ENCODE peak calls at places on chromosomes 16 and 17, in ten cellular contexts. V is prostate gland, Z is left lung, B is GM23338, W is neural crest cell, P is choroid plexus epithelial cell, G is pancreas, Y is AG10803, F is breast epithelium, J is HFFc6. A is an unnamed sample.

GRCh38 chr17:8922451-8922850 is 43.1 kb downstream of the PIK3R5 start:
- DNase-seq in B (no peak), G (no peak), P (peak), J (peak), W (no peak), V (no peak), Z (no peak), F (no peak), Y (peak), A (no peak)

GRCh38 chr17:9684955-9685621 is 39.8 kb downstream of the USP43 start:
- DNase-seq in V (peak), Y (no peak), B (no peak), J (no peak), P (peak), G (no peak), Z (no peak), W (no peak), F (peak), A (no peak)

GRCh38 chr16:56607675-56608042 is 725 bp upstream of the MT2A start:
- DNase-seq in Z (no peak), B (no peak), V (no peak), Y (no peak), W (no peak), J (no peak), F (no peak), G (no peak), P (no peak), A (no peak)

GRCh38 chr17:4247361-4247980 is 16.3 kb downstream of the ANKFY1 start:
- DNase-seq in P (no peak), F (no peak), B (no peak), G (no peak), J (no peak), V (no peak), W (no peak), Y (no peak), Z (no peak), A (no peak)

GRCh38 chr17:5758651-5759050 is 174.3 kb upstream of the NLRP1 start:
- DNase-seq in G (no peak), Y (peak), Z (no peak), J (peak), W (no peak), F (no peak), P (peak), B (peak), V (no peak), A (no peak)

GRCh38 chr17:78997231-78997741 is 12.3 kb downstream of the CANT1 start:
- DNase-seq in G (no peak), V (no peak), B (no peak), W (no peak), J (no peak), F (no peak), Y (no peak), Z (no peak), P (no peak), A (no peak)

GRCh38 chr16:4323071-4323844 is 7.4 kb downstream of the GLIS2 start:
- DNase-seq in W (no peak), J (no peak), P (no peak), F (peak), Y (no peak), V (peak), G (peak), B (no peak), Z (peak), A (no peak)

GRCh38 chr16:50603206-50604064 is 55.2 kb downstream of the NKD1 start:
- DNase-seq in J (peak), B (no peak), F (peak), Y (peak), G (no peak), V (peak), P (peak), Z (no peak), W (no peak), A (no peak)

GRCh38 chr16:543301-544164 is 16.0 kb downstream of the CAPN15 start:
- DNase-seq in Z (no peak), Y (no peak), P (no peak), W (no peak), J (no peak), B (no peak), G (no peak), F (no peak), V (no peak), A (no peak)

GRCh38 chr17:67629963-67630320 is 87.8 kb upstream of the NOL11 start:
- DNase-seq in Y (peak), J (peak), B (peak), P (peak), V (no peak), G (no peak), Z (no peak), F (no peak), W (no peak), A (no peak)

DNA sequence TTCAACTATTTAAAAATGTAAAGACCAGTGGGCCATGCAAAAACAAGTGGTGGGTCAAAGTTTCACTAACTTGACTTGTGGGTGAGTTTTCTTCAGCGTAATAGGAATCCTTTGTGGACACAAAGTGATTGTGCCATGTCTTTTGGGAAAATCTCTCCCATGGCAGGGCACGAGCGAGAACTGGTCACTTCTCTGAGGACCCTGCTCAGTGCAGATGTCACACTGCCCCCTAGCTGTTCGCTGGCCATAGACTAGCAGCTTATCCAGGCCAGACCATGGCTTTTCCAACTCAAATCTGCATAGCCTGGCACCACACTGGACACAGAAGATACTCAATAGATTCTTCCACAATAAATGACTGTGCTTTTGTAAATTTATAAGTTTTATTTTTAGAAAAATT is 306.0 kb upstream of the CCL2 start:
- DNase-seq in Z (no peak), V (no peak), J (no peak), P (no peak), B (peak), G (peak), F (no peak), Y (peak), W (peak), A (no peak)
- TF ChIP-seq CTCF in Z (no peak), V (no peak), J (peak), P (no peak), B (peak), G (no peak), F (no peak), Y (peak), W (peak), A (no peak)

GRCh38 chr17:29620271-29620670 is 2.4 kb downstream of the CORO6 start:
- DNase-seq in B (peak), W (no peak), J (peak), G (no peak), Y (peak), F (no peak), P (peak), Z (peak), V (no peak), A (no peak)

GRCh38 chr17:29620779-29621500 is 1.8 kb downstream of the CORO6 start:
- DNase-seq in P (no peak), Z (peak), B (no peak), J (no peak), G (no peak), F (no peak), V (no peak), W (no peak), Y (no peak), A (no peak)

GRCh38 chr17:29618272-29619065 is 4.2 kb downstream of the CORO6 start:
- DNase-seq in G (no peak), B (peak), F (no peak), Y (no peak), P (no peak), J (no peak), W (no peak), V (no peak), Z (peak), A (no peak)

GRCh38 chr17:29617481-29618271 is 5.0 kb downstream of the CORO6 start:
- DNase-seq in P (peak), Z (peak), W (peak), B (peak), F (peak), J (no peak), V (peak), Y (peak), G (peak), A (peak)

DNA sequence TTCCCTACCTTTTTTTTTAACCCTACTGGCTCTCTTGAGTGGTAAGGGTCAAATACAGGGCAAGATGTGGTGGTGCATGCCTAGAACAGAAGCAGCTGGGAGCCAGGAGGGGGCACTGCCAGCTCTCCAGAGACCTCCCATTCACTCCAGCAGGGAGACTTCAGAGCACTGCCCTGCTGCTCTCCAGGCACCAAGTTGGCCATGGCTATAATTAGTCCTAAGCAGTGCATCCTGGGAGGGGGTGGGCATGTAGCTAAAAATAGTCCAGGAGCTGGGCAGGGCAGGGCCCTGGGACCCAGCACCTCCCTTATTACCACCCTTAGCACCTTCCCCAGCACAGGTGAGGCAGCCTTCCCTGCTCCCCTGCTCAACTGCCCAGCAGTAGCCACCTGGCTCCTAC is 3.5 kb downstream of the CORO6 start:
- DNase-seq in F (no peak), Y (peak), W (no peak), G (no peak), B (peak), V (no peak), Z (peak), P (peak), J (peak), A (no peak)
- TF ChIP-seq CTCF in F (no peak), Y (peak), W (peak), G (no peak), B (peak), V (no peak), Z (no peak), P (peak), J (peak), A (no peak)

GRCh38 chr17:81037783-81038733 is 3.1 kb downstream of the BAIAP2 start:
- DNase-seq in F (no peak), J (no peak), B (peak), W (no peak), Y (no peak), P (peak), V (no peak), G (peak), Z (peak), A (no peak)
- TF ChIP-seq CTCF in F (no peak), J (no peak), B (no peak), W (no peak), Y (no peak), P (no peak), V (no peak), G (no peak), Z (no peak), A (no peak)

GRCh38 chr16:30948087-30948955 is 547 bp upstream of the ORAI3 start:
- DNase-seq in W (peak), F (peak), P (peak), G (peak), J (peak), Z (peak), Y (peak), V (peak), B (peak), A (no peak)
- TF ChIP-seq CTCF in W (no peak), F (no peak), P (no peak), G (no peak), J (peak), Z (no peak), Y (no peak), V (no peak), B (no peak), A (no peak)

A was measured in natural killer cell.